ENCODE peak calls at places on chromosome 9, in five cellular contexts. M is K562, A is HepG2, J is GM23338, B is GM12878. F is an unnamed sample.

GRCh38 chr9:104027295-104027694 is 66.8 kb upstream of the SMC2 start:
- DNase-seq in J (no peak), B (peak), M (no peak), A (no peak), F (no peak)

GRCh38 chr9:125332527-125332926 is 70.9 kb downstream of the GAPVD1 start:
- DNase-seq in A (no peak), J (no peak), B (peak), M (no peak), F (no peak)

GRCh38 chr9:100573655-100574260 is 4.1 kb upstream of the CAVIN4 start:
- DNase-seq in J (no peak), A (no peak), M (no peak), B (no peak), F (no peak)

GRCh38 chr9:124212381-124213050 is 45.2 kb upstream of the NEK6 start:
- DNase-seq in A (no peak), M (no peak), B (no peak), J (no peak), F (no peak)

GRCh38 chr9:4905135-4905490 is 80.0 kb upstream of the JAK2 start:
- DNase-seq in A (no peak), J (no peak), B (no peak), M (no peak), F (peak)

GRCh38 chr9:114442022-114442421 is 54.2 kb upstream of the AKNA start:
- DNase-seq in J (no peak), A (no peak), B (no peak), M (no peak), F (no peak)

GRCh38 chr9:134223601-134224122 is 59.3 kb upstream of the RNU6ATAC start:
- DNase-seq in M (no peak), J (no peak), B (no peak), A (no peak), F (no peak)

GRCh38 chr9:135516132-135516860 is 4.9 kb upstream of the LCN1 start:
- DNase-seq in B (no peak), A (no peak), J (no peak), M (no peak), F (no peak)

GRCh38 chr9:107614765-107615164 is 125.2 kb upstream of the KLF4 start:
- DNase-seq in A (no peak), J (no peak), B (no peak), M (no peak), F (no peak)

GRCh38 chr9:116605904-116606341 is 81.2 kb upstream of the TRIM32 start:
- DNase-seq in A (no peak), M (no peak), J (peak), B (no peak), F (no peak)

GRCh38 chr9:133269537-133270357 is 5.3 kb downstream of the ABO start:
- DNase-seq in J (no peak), A (no peak), M (no peak), B (no peak), F (no peak)

GRCh38 chr9:32344551-32345182 is 39.8 kb upstream of the ACO1 start:
- DNase-seq in M (no peak), B (no peak), J (peak), A (no peak), F (no peak)

GRCh38 chr9:36791204-36791948 is 218.7 kb downstream of the MELK start:
- DNase-seq in J (no peak), B (no peak), M (no peak), A (no peak), F (no peak)

GRCh38 chr9:101387871-101388506 is 3.2 kb upstream of the BAAT start:
- DNase-seq in A (peak), B (no peak), M (no peak), J (peak), F (no peak)

GRCh38 chr9:89922099-89922498 is 317.3 kb downstream of the GADD45G start:
- DNase-seq in A (no peak), B (no peak), J (no peak), M (no peak), F (no peak)

GRCh38 chr9:118276784-118277183 is 572.6 kb downstream of the TLR4 start:
- DNase-seq in A (no peak), J (peak), B (no peak), M (no peak), F (no peak)

GRCh38 chr9:88322906-88323566 is 65.2 kb upstream of the SPIN1 start:
- DNase-seq in M (no peak), B (no peak), A (no peak), J (no peak), F (no peak)

GRCh38 chr9:512555-513272 is 298.0 kb downstream of the DOCK8 start:
- DNase-seq in M (no peak), A (no peak), B (no peak), J (no peak), F (no peak)

GRCh38 chr9:70553718-70554673 is 139.5 kb upstream of the KLF9 start:
- DNase-seq in J (peak), M (no peak), B (no peak), A (no peak), F (no peak)

GRCh38 chr9:95506692-95507455 is 9.9 kb downstream of the PTCH1 start:
- DNase-seq in M (peak), J (peak), B (no peak), A (peak), F (peak)

GRCh38 chr9:2466703-2467102 is 154.9 kb upstream of the VLDLR start:
- DNase-seq in A (no peak), M (no peak), J (no peak), B (no peak), F (no peak)

GRCh38 chr9:5869315-5870019 is 21.2 kb upstream of the MLANA start:
- DNase-seq in B (no peak), A (peak), M (peak), J (peak), F (peak)

GRCh38 chr9:126516936-126517750 is 96.6 kb upstream of the LMX1B start:
- DNase-seq in J (peak), B (no peak), A (peak), M (no peak), F (peak)

GRCh38 chr9:132440769-132441168 is 30.8 kb downstream of the CFAP77 start:
- DNase-seq in M (no peak), A (no peak), B (no peak), J (no peak), F (no peak)

GRCh38 chr9:94928271-94928670 is 201.8 kb downstream of the AOPEP start:
- DNase-seq in J (no peak), B (no peak), A (no peak), M (no peak), F (no peak)

GRCh38 chr9:27847818-27848217 is 274.5 kb upstream of the C9orf72 start:
- DNase-seq in B (no peak), A (no peak), M (no peak), J (no peak), F (no peak)

GRCh38 chr9:38761999-38762398 is 42.1 kb upstream of the FAM240B start:
- DNase-seq in J (peak), A (no peak), B (no peak), M (no peak), F (no peak)

GRCh38 chr9:118362123-118362522 is 657.9 kb downstream of the TLR4 start:
- DNase-seq in A (no peak), J (no peak), B (no peak), M (no peak), F (no peak)

GRCh38 chr9:27548055-27548741 is 18.6 kb upstream of the MOB3B start:
- DNase-seq in B (no peak), M (no peak), A (no peak), J (peak), F (peak)

GRCh38 chr9:77092536-77092935 is 73.1 kb downstream of the FOXB2 start:
- DNase-seq in B (no peak), A (no peak), M (no peak), J (peak), F (no peak)

GRCh38 chr9:75683591-75683990 is 206.9 kb upstream of the PCSK5 start:
- DNase-seq in J (no peak), M (no peak), B (no peak), A (no peak), F (no peak)

GRCh38 chr9:94867281-94867841 is 140.9 kb downstream of the AOPEP start:
- DNase-seq in B (no peak), J (peak), M (peak), A (peak), F (peak)

GRCh38 chr9:517993-518392 is 303.3 kb downstream of the DOCK8 start:
- DNase-seq in J (no peak), A (no peak), M (no peak), B (no peak), F (no peak)

GRCh38 chr9:131008563-131008908 is 438 bp upstream of the LAMC3 start:
- DNase-seq in A (no peak), M (peak), B (no peak), J (no peak), F (no peak)

GRCh38 chr9:125506045-125506444 is 201.0 kb downstream of the MAPKAP1 start:
- DNase-seq in A (no peak), B (no peak), J (peak), M (no peak), F (no peak)

GRCh38 chr9:3842839-3843238 is 317.0 kb upstream of the RFX3 start:
- DNase-seq in J (no peak), B (no peak), A (no peak), M (no peak), F (no peak)

DNA sequence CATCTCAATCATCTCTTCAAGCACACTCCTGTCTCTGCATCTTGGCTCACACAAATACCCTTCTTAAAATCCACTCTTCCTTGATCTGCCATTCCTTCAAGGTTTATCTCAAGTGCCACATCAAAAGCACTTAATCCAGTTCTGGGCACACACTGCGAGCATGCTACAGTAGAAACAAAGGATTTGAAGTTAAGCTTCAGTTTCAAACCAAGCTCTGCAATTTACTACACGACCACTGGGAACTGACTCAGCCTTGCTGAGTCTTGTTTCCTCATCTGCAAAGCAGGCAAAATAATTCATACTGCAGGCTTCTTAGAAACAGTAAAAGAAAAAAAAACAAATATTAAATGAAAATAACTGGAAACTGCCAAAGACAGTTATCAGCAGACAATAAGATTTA is 50.5 kb upstream of the CTNNAL1 start:
- DNase-seq in M (no peak), J (no peak), B (no peak), A (no peak), F (no peak)
- TF ChIP-seq JUNB in M (no peak), J (no peak), B (no peak), A (no peak), F (no peak)

GRCh38 chr9:91384954-91385353 is 23.2 kb upstream of the AUH start:
- DNase-seq in A (no peak), J (no peak), M (no peak), B (no peak), F (no peak)
- TF ChIP-seq JUNB in A (no peak), J (no peak), M (no peak), B (no peak), F (no peak)

DNA sequence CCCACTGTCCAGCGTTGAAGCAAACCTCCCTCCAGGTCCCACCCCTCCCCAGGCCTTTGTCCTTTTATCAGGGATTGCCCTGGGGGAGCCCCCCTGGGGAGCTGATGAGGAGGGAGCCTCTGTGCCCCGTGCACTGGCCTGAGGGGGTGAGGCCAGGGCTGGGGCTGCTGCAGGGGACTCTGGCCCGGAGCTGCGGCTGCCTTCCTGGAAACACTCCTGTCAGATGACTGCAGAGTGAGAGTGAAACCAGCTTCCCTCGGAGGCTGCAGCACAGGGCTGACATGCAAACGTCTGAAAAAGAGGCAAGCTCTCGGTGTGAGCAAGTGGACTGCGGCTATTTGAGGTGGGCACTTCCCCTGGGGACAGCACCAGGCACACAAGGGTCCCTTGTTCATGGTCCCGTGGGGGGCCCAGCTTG is 4.6 kb upstream of the TRAF2 start:
- DNase-seq in J (no peak), A (peak), B (peak), M (no peak), F (peak)
- TF ChIP-seq JUNB in J (no peak), A (no peak), B (no peak), M (no peak), F (no peak)

DNA sequence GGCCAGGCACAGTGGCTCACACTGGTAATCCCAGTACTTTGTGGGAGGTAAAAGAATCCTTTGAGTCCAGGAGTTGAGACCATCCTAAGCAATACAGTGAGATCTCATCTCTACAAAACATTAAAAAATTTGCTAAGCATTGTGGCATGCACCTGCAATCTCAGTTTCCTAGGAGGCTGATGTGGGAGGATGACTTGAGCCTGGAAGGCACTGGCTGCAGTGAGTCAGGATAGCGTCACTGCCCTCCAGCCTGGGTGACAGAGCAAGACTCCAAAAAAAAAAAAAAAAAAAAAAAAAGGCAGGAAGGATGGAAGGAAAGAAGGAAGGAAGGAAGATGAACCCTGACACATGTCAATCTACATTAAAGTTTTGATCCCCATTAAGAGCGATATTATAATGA is 1452.2 kb upstream of the ACO1 start:
- DNase-seq in J (no peak), A (no peak), B (no peak), M (no peak), F (no peak)
- TF ChIP-seq JUNB in J (no peak), A (no peak), B (no peak), M (no peak), F (no peak)

GRCh38 chr9:19161257-19162025 is 34.1 kb upstream of the PLIN2 start:
- DNase-seq in B (peak), J (peak), M (peak), A (peak), F (peak)
- TF ChIP-seq JUNB in B (peak), J (no peak), M (no peak), A (peak), F (peak)

DNA sequence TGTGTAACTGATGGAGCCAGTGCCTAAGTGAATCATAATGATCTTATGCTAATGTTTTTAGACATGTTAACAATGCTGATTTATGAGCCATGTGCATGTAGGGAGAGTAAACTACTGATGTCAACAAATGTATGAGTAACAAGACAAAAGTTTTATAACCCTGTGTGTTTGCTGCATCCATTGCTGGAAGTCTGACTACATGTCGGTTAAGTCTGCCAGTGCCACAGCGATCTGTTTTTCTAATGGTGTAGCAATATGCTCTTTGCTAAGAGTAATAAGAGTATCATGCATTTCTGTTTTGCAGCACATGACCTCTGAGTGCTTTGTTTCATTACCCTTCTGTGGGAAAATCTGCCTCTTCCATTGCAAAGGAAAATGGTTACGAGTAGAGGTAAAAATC is 26.4 kb upstream of the TMOD1 start:
- DNase-seq in A (no peak), M (no peak), B (no peak), J (no peak), F (no peak)
- TF ChIP-seq JUNB in A (no peak), M (no peak), B (no peak), J (no peak), F (no peak)

GRCh38 chr9:93624431-93624834 is 48.0 kb downstream of the PHF2 start:
- DNase-seq in M (no peak), A (no peak), J (no peak), B (no peak), F (no peak)
- TF ChIP-seq JUNB in M (no peak), A (no peak), J (no peak), B (no peak), F (no peak)

GRCh38 chr9:85228111-85228855 is 513.5 kb downstream of the AGTPBP1 start:
- DNase-seq in J (no peak), B (no peak), A (no peak), M (no peak), F (no peak)
- TF ChIP-seq JUNB in J (no peak), B (no peak), A (no peak), M (no peak), F (no peak)

DNA sequence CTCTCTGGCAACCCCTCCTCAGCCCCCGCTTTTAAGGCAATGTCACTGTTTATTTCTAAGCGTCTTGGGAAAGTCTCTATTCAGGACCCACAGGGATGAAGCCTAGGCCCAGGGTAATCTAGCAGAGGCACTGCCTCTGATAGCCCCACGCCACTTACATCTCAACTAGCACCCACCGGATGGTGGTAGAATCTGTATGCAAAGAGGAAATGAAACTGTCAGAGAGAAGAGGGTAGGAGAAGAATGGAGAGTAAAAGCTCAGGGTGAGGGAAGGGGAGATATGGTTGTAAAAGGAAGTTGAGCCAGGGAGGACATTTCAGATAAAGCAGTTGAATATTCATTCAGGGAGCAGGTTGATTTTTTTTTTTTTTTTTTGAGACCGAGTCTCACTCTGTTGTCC is 3.0 kb downstream of the FRRS1L start:
- DNase-seq in M (no peak), J (no peak), A (no peak), B (no peak), F (no peak)
- TF ChIP-seq JUNB in M (no peak), J (no peak), A (no peak), B (no peak), F (no peak)

F was measured in A549.